ENCODE peak calls at places on chromosomes 13 and 19, in seven cellular contexts. N, D, O, L, R, Z and P are unnamed samples.

GRCh38 chr19:18252370-18252717 is 21.9 kb downstream of the IQCN start:
- DNase-seq in N (no peak), D (no peak), O (no peak), L (no peak), R (no peak), Z (no peak), P (no peak)

GRCh38 chr19:29675650-29676186 is 10.5 kb downstream of the PLEKHF1 start:
- DNase-seq in N (no peak), D (no peak), O (no peak), L (no peak), R (no peak), Z (no peak), P (no peak)

GRCh38 chr13:33262997-33263396 is 22.6 kb downstream of the STARD13 start:
- DNase-seq in N (no peak), D (no peak), O (no peak), L (no peak), R (no peak), Z (no peak), P (no peak)

GRCh38 chr13:40061466-40062450 is 406.3 kb downstream of the COG6 start:
- DNase-seq in N (no peak), D (no peak), O (no peak), L (no peak), R (peak), Z (no peak), P (no peak)

GRCh38 chr19:58572818-58573657 is at the start of gene MZF1:
- DNase-seq in N (peak), D (peak), O (no peak), L (peak), R (peak), Z (peak), P (no peak)

GRCh38 chr13:113804017-113804702 is 45.1 kb downstream of the TMEM255B start:
- DNase-seq in N (no peak), D (no peak), O (no peak), L (no peak), R (no peak), Z (no peak), P (no peak)

GRCh38 chr13:76890036-76890435 is 3.8 kb upstream of the KCTD12 start:
- DNase-seq in N (no peak), D (no peak), O (no peak), L (no peak), R (peak), Z (no peak), P (no peak)

GRCh38 chr19:370641-371330 is 26.2 kb upstream of the MIER2 start:
- DNase-seq in N (no peak), D (no peak), O (no peak), L (no peak), R (no peak), Z (no peak), P (no peak)

GRCh38 chr13:50359779-50360178 is 344.5 kb downstream of the KCNRG start:
- DNase-seq in N (no peak), D (no peak), O (no peak), L (peak), R (no peak), Z (no peak), P (no peak)

GRCh38 chr19:39941615-39942507 is 7.4 kb upstream of the FCGBP start:
- DNase-seq in N (no peak), D (peak), O (no peak), L (peak), R (peak), Z (no peak), P (no peak)